ENCODE peak calls at places on chromosomes 4 and X, in six cellular contexts. K is HL-60, H is SK-N-SH, Y is A549, Z is HCT116, V is GM12878. F is an unnamed sample.

GRCh38 chr4:139279723-139280620 is at the start of gene MGARP:
- DNase-seq in K (no peak), H (peak), Y (peak), Z (no peak), V (no peak), F (no peak)

GRCh38 chr4:113801882-113802281 is 40.3 kb upstream of the CAMK2D start:
- DNase-seq in K (no peak), H (no peak), Y (no peak), Z (no peak), V (no peak), F (no peak)

GRCh38 chr4:108834787-108835384 is 72.0 kb upstream of the ETNPPL start:
- DNase-seq in K (no peak), H (peak), Y (peak), Z (peak), V (no peak), F (no peak)

GRCh38 chrX:3651272-3651671 is 62.2 kb downstream of the PRKX start:
- DNase-seq in K (no peak), H (peak), Y (peak), Z (peak), V (no peak), F (no peak)

GRCh38 chrX:118974908-118975671 is 672 bp downstream of the LONRF3 start:
- DNase-seq in K (peak), H (peak), Y (peak), Z (no peak), V (no peak), F (no peak)

GRCh38 chrX:114626323-114626722 is 42.4 kb downstream of the HTR2C start:
- DNase-seq in K (no peak), H (peak), Y (peak), Z (no peak), V (no peak), F (no peak)

GRCh38 chrX:103464071-103464773 is 55.1 kb downstream of the RAB40A start:
- DNase-seq in K (peak), H (peak), Y (peak), Z (peak), V (no peak), F (peak)

GRCh38 chr4:80538276-80538926 is 202.9 kb downstream of the CFAP299 start:
- DNase-seq in K (no peak), H (no peak), Y (no peak), Z (no peak), V (no peak), F (peak)

GRCh38 chr4:157012781-157013180 is 41.2 kb upstream of the PDGFC start:
- DNase-seq in K (no peak), H (no peak), Y (no peak), Z (no peak), V (no peak), F (no peak)

GRCh38 chr4:26320453-26321325 is at the start of gene RBPJ:
- DNase-seq in K (peak), H (peak), Y (peak), Z (peak), V (peak), F (peak)

GRCh38 chr4:187175197-187175596 is 451.5 kb upstream of the FAT1 start:
- DNase-seq in K (no peak), H (no peak), Y (no peak), Z (no peak), V (no peak), F (no peak)
- TF ChIP-seq REST in K (no peak), H (peak), Y (no peak), Z (peak), V (no peak), F (peak)

DNA sequence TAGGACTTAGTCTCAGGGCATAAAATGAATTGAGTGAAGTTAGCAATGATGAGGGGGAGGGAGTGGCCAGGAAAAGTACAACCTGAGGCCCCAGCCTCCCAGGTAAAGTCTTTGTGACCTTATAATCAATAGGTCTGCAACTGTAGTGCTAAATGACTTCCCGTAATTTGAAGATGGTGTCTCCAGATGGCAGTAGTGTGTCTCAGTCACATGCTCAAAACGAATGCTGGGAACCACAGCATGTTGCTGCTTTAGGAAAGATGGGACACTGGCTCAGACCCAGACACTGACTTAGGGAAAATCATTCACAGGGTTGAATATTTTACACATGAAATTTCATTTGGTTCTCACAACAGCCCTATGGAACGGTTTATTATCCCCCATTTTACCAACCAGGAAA is 10.3 kb downstream of the SRPX2 start:
- DNase-seq in K (no peak), H (peak), Y (peak), Z (no peak), V (no peak), F (no peak)
- TF ChIP-seq REST in K (no peak), H (no peak), Y (no peak), Z (no peak), V (no peak), F (no peak)

DNA sequence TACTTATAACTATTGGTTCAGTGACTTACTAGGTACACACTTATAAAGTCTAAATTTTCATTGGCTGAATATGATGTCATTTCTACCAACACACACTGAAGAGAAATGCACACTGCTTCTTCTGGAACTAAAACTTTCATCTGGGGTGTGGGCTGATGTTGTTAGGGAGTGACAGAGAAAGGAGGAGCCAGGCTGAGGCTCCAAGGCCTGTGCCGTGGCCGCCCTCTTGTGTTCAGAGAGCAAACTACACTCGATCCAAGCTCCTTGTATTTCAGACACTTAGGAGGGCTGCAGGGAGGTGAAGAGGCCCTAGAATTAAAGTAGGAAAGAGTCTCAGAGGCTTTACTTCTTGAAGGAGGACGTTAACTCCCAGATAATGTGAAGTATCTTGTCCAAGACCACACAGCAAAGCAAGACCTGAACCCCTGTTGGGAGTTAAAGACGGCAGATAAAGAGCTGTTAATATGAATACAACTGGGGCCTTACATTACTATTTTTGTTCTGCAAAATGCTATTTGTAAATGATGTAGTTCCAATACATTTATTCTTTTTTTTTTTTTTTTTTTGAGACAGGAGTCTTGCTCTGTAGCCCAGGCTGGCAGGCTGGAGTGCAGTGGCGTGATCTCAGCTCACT is 137.5 kb downstream of the AFAP1 start:
- DNase-seq in K (peak), H (peak), Y (peak), Z (peak), V (no peak), F (peak)
- TF ChIP-seq REST in K (no peak), H (no peak), Y (no peak), Z (no peak), V (no peak), F (no peak)

GRCh38 chrX:48488034-48488433 is 12.0 kb downstream of the FTSJ1 start:
- DNase-seq in K (no peak), H (no peak), Y (no peak), Z (no peak), V (no peak), F (no peak)
- TF ChIP-seq REST in K (no peak), H (no peak), Y (no peak), Z (no peak), V (no peak), F (no peak)

GRCh38 chr4:1321486-1321885 is 25.5 kb upstream of the UVSSA start:
- DNase-seq in K (no peak), H (no peak), Y (no peak), Z (no peak), V (no peak), F (no peak)
- TF ChIP-seq REST in K (no peak), H (no peak), Y (no peak), Z (no peak), V (no peak), F (no peak)

GRCh38 chr4:52250124-52250523 is 199.0 kb downstream of the SPATA18 start:
- DNase-seq in K (no peak), H (no peak), Y (no peak), Z (no peak), V (no peak), F (no peak)
- TF ChIP-seq REST in K (no peak), H (no peak), Y (no peak), Z (no peak), V (no peak), F (no peak)

GRCh38 chrX:39665830-39666518 is 431.8 kb downstream of the BCOR start:
- DNase-seq in K (no peak), H (no peak), Y (peak), Z (no peak), V (no peak), F (no peak)
- TF ChIP-seq REST in K (no peak), H (no peak), Y (no peak), Z (no peak), V (no peak), F (no peak)

F was measured in Panc1.